ENCODE peak calls at places on chromosomes 2 and 18, in four cellular contexts. R is mucosa of gallbladder, F is DMS53, T is KG1. L is an unnamed sample.

GRCh38 chr2:45014016-45014702 is 4.9 kb upstream of the SIX2 start:
- DNase-seq in R (no peak), F (peak), T (no peak), L (peak)

GRCh38 chr2:108184421-108184820 is 55.3 kb upstream of the SULT1C3 start:
- DNase-seq in R (no peak), F (peak), T (no peak), L (no peak)

GRCh38 chr2:64325477-64325851 is 128.5 kb upstream of the LGALSL start:
- DNase-seq in R (no peak), F (no peak), T (no peak), L (no peak)

GRCh38 chr2:27212626-27213471 is 781 bp upstream of the SLC5A6 start:
- DNase-seq in R (peak), F (peak), T (peak), L (no peak)

GRCh38 chr2:136378712-136379595 is 261.0 kb upstream of the CXCR4 start:
- DNase-seq in R (peak), F (peak), T (peak), L (peak)

GRCh38 chr2:143776531-143776930 is 647.3 kb downstream of the ARHGAP15 start:
- DNase-seq in R (no peak), F (no peak), T (no peak), L (no peak)

GRCh38 chr2:72999729-73000725 is 71.5 kb downstream of the SFXN5 start:
- DNase-seq in R (peak), F (no peak), T (no peak), L (no peak)

GRCh38 chr2:20452551-20452950 is 5.7 kb downstream of the RHOB start:
- DNase-seq in R (no peak), F (no peak), T (no peak), L (peak)

GRCh38 chr2:29317077-29317517 is 201.9 kb downstream of the CLIP4 start:
- DNase-seq in R (peak), F (no peak), T (no peak), L (peak)

GRCh38 chr2:641501-642430 is 35.4 kb downstream of the TMEM18 start:
- DNase-seq in R (peak), F (no peak), T (no peak), L (no peak)

GRCh38 chr2:88818381-88818780 is 126.9 kb downstream of the RPIA start:
- DNase-seq in R (no peak), F (no peak), T (no peak), L (no peak)

GRCh38 chr18:8403713-8404112 is 205.5 kb upstream of the RAB12 start:
- DNase-seq in R (no peak), F (no peak), T (no peak), L (no peak)

GRCh38 chr2:177754476-177754873 is 318.1 kb downstream of the PDE11A start:
- DNase-seq in R (no peak), F (peak), T (no peak), L (no peak)

GRCh38 chr2:26807788-26808460 is 22.1 kb downstream of the CENPA start:
- DNase-seq in R (no peak), F (peak), T (no peak), L (no peak)

GRCh38 chr2:235131334-235132305 is 179.8 kb downstream of the SH3BP4 start:
- DNase-seq in R (no peak), F (no peak), T (no peak), L (no peak)

GRCh38 chr2:60331106-60331809 is 222.2 kb downstream of the BCL11A start:
- DNase-seq in R (no peak), F (peak), T (no peak), L (no peak)

GRCh38 chr2:120293123-120293990 is 40.7 kb downstream of the RALB start:
- DNase-seq in R (no peak), F (no peak), T (no peak), L (no peak)

GRCh38 chr2:236795861-236796219 is 226.2 kb downstream of the ACKR3 start:
- DNase-seq in R (no peak), F (no peak), T (no peak), L (no peak)

GRCh38 chr18:79802298-79802697 is 4.6 kb downstream of the KCNG2 start:
- DNase-seq in R (no peak), F (no peak), T (no peak), L (no peak)

GRCh38 chr18:23872701-23873550 is 141.6 kb upstream of the TTC39C start:
- DNase-seq in R (peak), F (no peak), T (no peak), L (peak)

GRCh38 chr2:158973111-158973510 is 4.7 kb downstream of the TANC1 start:
- DNase-seq in R (no peak), F (peak), T (no peak), L (no peak)

L was measured in body of pancreas.